ENCODE peak calls at places on chromosomes 7 and 10, in six cellular contexts. G is kidney glomerular epithelial cell, W is PC-3, N is GM04504, V is AG09309, C is progenitor cell of endocrine pancreas. E is an unnamed sample.
A peak's percentile ranks its signal among the peaks of the same experiment; 100 is the strongest.

GRCh38 chr7:24827027-24827426 is 69.8 kb upstream of the GSDME start:
- DNase-seq in G (no peak), W (peak; percentile 8), N (no peak), V (no peak), C (no peak), E (no peak)

GRCh38 chr10:25068152-25069058 is 52.0 kb downstream of the THNSL1 start:
- DNase-seq in G (no peak), W (peak; percentile 33), N (no peak), V (no peak), C (no peak), E (no peak)

GRCh38 chr7:151302531-151302930 is 39.1 kb upstream of the NUB1 start:
- DNase-seq in G (no peak), W (no peak), N (no peak), V (no peak), C (no peak), E (no peak)

GRCh38 chr7:27581119-27581518 is 81.6 kb downstream of the HIBADH start:
- DNase-seq in G (no peak), W (no peak), N (no peak), V (no peak), C (no peak), E (no peak)

GRCh38 chr7:112908106-112908505 is 117.9 kb upstream of the TMEM168 start:
- DNase-seq in G (no peak), W (no peak), N (no peak), V (no peak), C (no peak), E (no peak)

GRCh38 chr10:99917963-99918825 is 91.6 kb downstream of the DNMBP start:
- DNase-seq in G (peak; percentile 49), W (no peak), N (peak; percentile 36), V (no peak), C (peak; percentile 11), E (peak; percentile 67)

GRCh38 chr7:106621393-106622132 is 39.4 kb downstream of the CCDC71L start:
- DNase-seq in G (no peak), W (peak; percentile 26), N (no peak), V (no peak), C (no peak), E (no peak)

GRCh38 chr7:47485640-47486435 is 96.1 kb downstream of the TNS3 start:
- DNase-seq in G (no peak), W (peak; percentile 33), N (no peak), V (no peak), C (no peak), E (no peak)

GRCh38 chr10:71695502-71696476 is 23.8 kb downstream of the C10orf105 start:
- DNase-seq in G (no peak), W (no peak), N (no peak), V (no peak), C (no peak), E (no peak)